ENCODE peak calls at places on chromosomes 11 and 22, in six cellular contexts. K, H, P, V, B and J are unnamed samples.

GRCh38 chr11:114678125-114679036 is at the start of gene NXPE2:
- DNase-seq in K (no peak), H (no peak), P (no peak), V (no peak), B (no peak), J (no peak)

GRCh38 chr11:94737171-94737611 is 31.0 kb upstream of the AMOTL1 start:
- DNase-seq in K (no peak), H (no peak), P (no peak), V (no peak), B (no peak), J (peak; percentile 68)

GRCh38 chr22:45917146-45917545 is 59.8 kb downstream of the WNT7B start:
- DNase-seq in K (no peak), H (no peak), P (no peak), V (no peak), B (no peak), J (peak; percentile 8)

GRCh38 chr11:133708547-133709051 is 136.7 kb downstream of the SPATA19 start:
- DNase-seq in K (no peak), H (no peak), P (no peak), V (no peak), B (no peak), J (no peak)

GRCh38 chr11:44519989-44520737 is 45.3 kb upstream of the CD82 start:
- DNase-seq in K (no peak), H (no peak), P (no peak), V (peak; percentile 39), B (peak; percentile 57), J (no peak)

GRCh38 chr11:110878513-110878912 is 166.3 kb upstream of the ARHGAP20 start:
- DNase-seq in K (no peak), H (no peak), P (no peak), V (no peak), B (no peak), J (no peak)

GRCh38 chr22:48897638-48897954 is 930.1 kb downstream of the BRD1 start:
- DNase-seq in K (no peak), H (no peak), P (no peak), V (no peak), B (no peak), J (no peak)

GRCh38 chr11:4919250-4919649 is at the start of gene OR51G2:
- DNase-seq in K (no peak), H (no peak), P (no peak), V (no peak), B (no peak), J (no peak)

GRCh38 chr22:38083931-38084631 is at the start of gene SLC16A8:
- DNase-seq in K (no peak), H (no peak), P (no peak), V (no peak), B (no peak), J (no peak)

GRCh38 chr11:43282607-43283440 is 29.0 kb upstream of the API5 start:
- DNase-seq in K (peak; percentile 12), H (peak; percentile 22), P (no peak), V (no peak), B (no peak), J (peak; percentile 6)

GRCh38 chr11:1652778-1653540 is 23.4 kb downstream of the KRTAP5-5 start:
- DNase-seq in K (peak; percentile 74), H (no peak), P (no peak), V (peak; percentile 66), B (peak; percentile 76), J (no peak)

GRCh38 chr22:47180796-47181195 is 418.3 kb downstream of the TBC1D22A start:
- DNase-seq in K (no peak), H (no peak), P (no peak), V (no peak), B (no peak), J (no peak)

GRCh38 chr22:46614070-46614931 is 5.9 kb upstream of the GRAMD4 start:
- DNase-seq in K (peak; percentile 70), H (no peak), P (no peak), V (no peak), B (no peak), J (no peak)

GRCh38 chr22:49933236-49933921 is 14.9 kb downstream of the CRELD2 start:
- DNase-seq in K (no peak), H (no peak), P (no peak), V (no peak), B (no peak), J (no peak)

GRCh38 chr11:1560011-1560579 is 12.0 kb downstream of the DUSP8 start:
- DNase-seq in K (no peak), H (no peak), P (no peak), V (no peak), B (no peak), J (no peak)

GRCh38 chr11:2534131-2534956 is 89.5 kb downstream of the KCNQ1 start:
- DNase-seq in K (no peak), H (peak; percentile 53), P (no peak), V (no peak), B (peak; percentile 35), J (no peak)